ENCODE peak calls at places on chromosomes 13 and 19, in six cellular contexts. One of them, this sample, is unnamed.
A peak's percentile ranks its signal among the peaks of the same experiment; 100 is the strongest.

GRCh38 chr13:51524312-51524711 is 60.0 kb upstream of the WDFY2 start:
- DNase-seq in K562: no peak
- DNase-seq in HCT116: no peak
- DNase-seq in HepG2: peak; percentile 95
- DNase-seq in GM12878: no peak
- DNase-seq in H1: no peak
- DNase-seq in this sample: no peak

GRCh38 chr19:52007805-52008557 is at the start of gene ZNF615:
- DNase-seq in GM12878: peak; percentile 47
- DNase-seq in K562: peak; percentile 92
- DNase-seq in HCT116: peak; percentile 52
- DNase-seq in H1: peak; percentile 60
- DNase-seq in HepG2: peak; percentile 76
- DNase-seq in this sample: peak; percentile 87

GRCh38 chr19:2288743-2289713 is 7.1 kb upstream of the PEAK3 start:
- DNase-seq in HepG2: no peak
- DNase-seq in K562: no peak
- DNase-seq in GM12878: no peak
- DNase-seq in H1: no peak
- DNase-seq in HCT116: no peak
- DNase-seq in this sample: no peak

GRCh38 chr19:45455707-45456499 is 11.9 kb upstream of the FOSB start:
- DNase-seq in GM12878: no peak
- DNase-seq in HepG2: peak; percentile 89
- DNase-seq in K562: peak; percentile 93
- DNase-seq in H1: no peak
- DNase-seq in HCT116: peak; percentile 95
- DNase-seq in this sample: peak; percentile 78

GRCh38 chr13:27053902-27054595 is 117.6 kb downstream of the USP12 start:
- DNase-seq in H1: no peak
- DNase-seq in K562: no peak
- DNase-seq in HCT116: peak; percentile 41
- DNase-seq in HepG2: no peak
- DNase-seq in GM12878: no peak
- DNase-seq in this sample: no peak

GRCh38 chr13:77545626-77546412 is 10.3 kb downstream of the SCEL start:
- DNase-seq in HCT116: no peak
- DNase-seq in GM12878: no peak
- DNase-seq in K562: no peak
- DNase-seq in H1: no peak
- DNase-seq in HepG2: no peak
- DNase-seq in this sample: no peak

GRCh38 chr19:16892438-16892837 is 3.6 kb downstream of the F2RL3 start:
- DNase-seq in K562: no peak
- DNase-seq in GM12878: no peak
- DNase-seq in HCT116: no peak
- DNase-seq in HepG2: no peak
- DNase-seq in H1: no peak
- DNase-seq in this sample: no peak

GRCh38 chr19:16587031-16588023 is 15.1 kb upstream of the SLC35E1 start:
- DNase-seq in GM12878: peak; percentile 84
- DNase-seq in K562: no peak
- DNase-seq in HepG2: no peak
- DNase-seq in HCT116: no peak
- DNase-seq in H1: no peak
- DNase-seq in this sample: no peak

GRCh38 chr19:56712609-56713008 is 41.1 kb upstream of the ZNF835 start:
- DNase-seq in H1: no peak
- DNase-seq in K562: no peak
- DNase-seq in GM12878: no peak
- DNase-seq in HCT116: no peak
- DNase-seq in HepG2: no peak
- DNase-seq in this sample: peak; percentile 30

GRCh38 chr19:30609656-30610270 is 237.6 kb downstream of the ZNF536 start:
- DNase-seq in H1: no peak
- DNase-seq in HCT116: no peak
- DNase-seq in K562: no peak
- DNase-seq in GM12878: no peak
- DNase-seq in HepG2: no peak
- DNase-seq in this sample: no peak

GRCh38 chr13:62060570-62060969 is 644.9 kb upstream of the PCDH20 start:
- DNase-seq in K562: no peak
- DNase-seq in GM12878: no peak
- DNase-seq in H1: no peak
- DNase-seq in HepG2: no peak
- DNase-seq in HCT116: no peak
- DNase-seq in this sample: no peak

GRCh38 chr13:98525452-98525851 is 51.5 kb downstream of the STK24 start:
- DNase-seq in H1: no peak
- DNase-seq in HepG2: no peak
- DNase-seq in HCT116: no peak
- DNase-seq in K562: no peak
- DNase-seq in GM12878: no peak
- DNase-seq in this sample: no peak

GRCh38 chr19:53703361-53703760 is 71.6 kb downstream of the DPRX start:
- DNase-seq in H1: no peak
- DNase-seq in GM12878: no peak
- DNase-seq in K562: no peak
- DNase-seq in HCT116: no peak
- DNase-seq in HepG2: no peak
- DNase-seq in this sample: no peak

GRCh38 chr13:55013051-55013450 is 1984.4 kb downstream of the OLFM4 start:
- DNase-seq in HCT116: no peak
- DNase-seq in GM12878: no peak
- DNase-seq in K562: no peak
- DNase-seq in HepG2: no peak
- DNase-seq in H1: no peak
- DNase-seq in this sample: peak; percentile 5

GRCh38 chr19:7852851-7853759 is 21.1 kb downstream of the PRR36 start:
- DNase-seq in HepG2: peak; percentile 90
- DNase-seq in H1: no peak
- DNase-seq in GM12878: no peak
- DNase-seq in K562: peak; percentile 91
- DNase-seq in HCT116: peak; percentile 85
- DNase-seq in this sample: no peak

GRCh38 chr19:47430041-47430802 is 10.9 kb upstream of the MEIS3 start:
- DNase-seq in K562: no peak
- DNase-seq in GM12878: no peak
- DNase-seq in HepG2: no peak
- DNase-seq in H1: no peak
- DNase-seq in HCT116: no peak
- DNase-seq in this sample: no peak

GRCh38 chr19:15563325-15563794 is 51.7 kb upstream of the CYP4F8 start:
- DNase-seq in GM12878: no peak
- DNase-seq in H1: no peak
- DNase-seq in HCT116: no peak
- DNase-seq in K562: peak; percentile 71
- DNase-seq in HepG2: peak; percentile 68
- DNase-seq in this sample: no peak

GRCh38 chr19:18097993-18098890 is 664 bp downstream of the MAST3 start:
- DNase-seq in H1: no peak
- DNase-seq in K562: peak; percentile 27
- DNase-seq in HCT116: no peak
- DNase-seq in GM12878: no peak
- DNase-seq in HepG2: no peak
- DNase-seq in this sample: no peak
- TF ChIP-seq ZNF274 in H1: no peak
- TF ChIP-seq ZNF274 in K562: no peak
- TF ChIP-seq ZNF274 in HCT116: no peak
- TF ChIP-seq ZNF274 in GM12878: no peak
- TF ChIP-seq ZNF274 in HepG2: no peak
- TF ChIP-seq ZNF274 in this sample: no peak

GRCh38 chr13:40982772-40983171 is 36.3 kb downstream of the ELF1 start:
- DNase-seq in GM12878: peak; percentile 84
- DNase-seq in HCT116: no peak
- DNase-seq in K562: peak; percentile 74
- DNase-seq in HepG2: no peak
- DNase-seq in H1: no peak
- DNase-seq in this sample: no peak
- H3K4me1 ChIP-seq in GM12878: peaks cover 16% of the 10 kb centered on the region
- H3K4me1 ChIP-seq in HCT116: no peaks in the 10 kb centered on the region
- H3K4me1 ChIP-seq in K562: no peaks in the 10 kb centered on the region
- H3K4me1 ChIP-seq in HepG2: peaks cover 41% of the 10 kb centered on the region
- H3K4me1 ChIP-seq in H1: no peaks in the 10 kb centered on the region
- H3K4me1 ChIP-seq in this sample: no peaks in the 10 kb centered on the region

GRCh38 chr19:13083627-13084026 is 19.0 kb downstream of the LYL1 start:
- DNase-seq in HepG2: no peak
- DNase-seq in GM12878: no peak
- DNase-seq in H1: no peak
- DNase-seq in K562: no peak
- DNase-seq in HCT116: no peak
- DNase-seq in this sample: no peak

GRCh38 chr19:13087295-13087694 is 15.4 kb downstream of the LYL1 start:
- DNase-seq in K562: no peak
- DNase-seq in GM12878: no peak
- DNase-seq in H1: no peak
- DNase-seq in HepG2: no peak
- DNase-seq in HCT116: no peak
- DNase-seq in this sample: no peak

GRCh38 chr19:13087795-13088537 is 14.7 kb downstream of the LYL1 start:
- DNase-seq in H1: no peak
- DNase-seq in GM12878: no peak
- DNase-seq in HepG2: no peak
- DNase-seq in HCT116: no peak
- DNase-seq in K562: no peak
- DNase-seq in this sample: no peak

GRCh38 chr19:13085673-13086072 is 17.0 kb downstream of the LYL1 start:
- DNase-seq in GM12878: no peak
- DNase-seq in H1: no peak
- DNase-seq in HepG2: no peak
- DNase-seq in K562: peak; percentile 32
- DNase-seq in HCT116: no peak
- DNase-seq in this sample: no peak

GRCh38 chr19:13086341-13086740 is 16.3 kb downstream of the LYL1 start:
- DNase-seq in H1: no peak
- DNase-seq in HCT116: no peak
- DNase-seq in K562: no peak
- DNase-seq in HepG2: no peak
- DNase-seq in GM12878: no peak
- DNase-seq in this sample: no peak
- H3K9ac ChIP-seq in H1: no peak overlapping the region
- H3K9ac ChIP-seq in HCT116: no peak overlapping the region
- H3K9ac ChIP-seq in K562: no peak overlapping the region
- H3K9ac ChIP-seq in HepG2: no peak overlapping the region
- H3K9ac ChIP-seq in GM12878: no peak overlapping the region
- H3K9ac ChIP-seq in this sample: no peak overlapping the region

GRCh38 chr13:100827489-100828000 is 152.9 kb upstream of the TMTC4 start:
- DNase-seq in H1: no peak
- DNase-seq in HepG2: no peak
- DNase-seq in HCT116: no peak
- DNase-seq in K562: no peak
- DNase-seq in GM12878: no peak
- DNase-seq in this sample: no peak

GRCh38 chr13:100826441-100826840 is 151.8 kb upstream of the TMTC4 start:
- DNase-seq in GM12878: no peak
- DNase-seq in H1: no peak
- DNase-seq in HCT116: no peak
- DNase-seq in K562: no peak
- DNase-seq in HepG2: no peak
- DNase-seq in this sample: no peak

GRCh38 chr13:100828226-100828625 is 153.6 kb upstream of the TMTC4 start:
- DNase-seq in K562: no peak
- DNase-seq in GM12878: no peak
- DNase-seq in H1: peak; percentile 3
- DNase-seq in HepG2: peak; percentile 42
- DNase-seq in HCT116: no peak
- DNase-seq in this sample: peak; percentile 16

DNA sequence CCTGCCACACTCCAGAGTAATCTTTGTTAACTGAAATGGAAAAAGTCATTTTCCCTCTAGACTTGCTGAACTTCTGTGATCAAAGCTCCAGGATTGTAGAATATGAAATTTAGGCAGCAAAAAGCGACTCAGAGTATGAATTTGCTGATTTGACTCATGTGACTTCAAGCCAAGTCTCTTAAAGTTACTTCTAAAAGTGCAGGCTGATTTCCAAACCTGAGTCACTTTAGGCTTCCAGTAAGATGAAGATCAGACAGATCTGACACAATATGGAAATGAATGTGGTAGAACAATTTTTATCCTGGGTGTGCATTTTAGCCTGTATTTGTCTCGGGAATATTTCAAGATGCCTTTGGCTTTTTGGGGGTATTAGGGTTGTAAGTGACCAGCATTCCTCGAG is 151.0 kb upstream of the TMTC4 start:
- DNase-seq in K562: no peak
- DNase-seq in HCT116: no peak
- DNase-seq in GM12878: no peak
- DNase-seq in H1: no peak
- DNase-seq in HepG2: no peak
- DNase-seq in this sample: no peak
- TF ChIP-seq ZNF274 in K562: no peak
- TF ChIP-seq ZNF274 in HCT116: no peak
- TF ChIP-seq ZNF274 in GM12878: no peak
- TF ChIP-seq ZNF274 in H1: no peak
- TF ChIP-seq ZNF274 in HepG2: no peak
- TF ChIP-seq ZNF274 in this sample: no peak

DNA sequence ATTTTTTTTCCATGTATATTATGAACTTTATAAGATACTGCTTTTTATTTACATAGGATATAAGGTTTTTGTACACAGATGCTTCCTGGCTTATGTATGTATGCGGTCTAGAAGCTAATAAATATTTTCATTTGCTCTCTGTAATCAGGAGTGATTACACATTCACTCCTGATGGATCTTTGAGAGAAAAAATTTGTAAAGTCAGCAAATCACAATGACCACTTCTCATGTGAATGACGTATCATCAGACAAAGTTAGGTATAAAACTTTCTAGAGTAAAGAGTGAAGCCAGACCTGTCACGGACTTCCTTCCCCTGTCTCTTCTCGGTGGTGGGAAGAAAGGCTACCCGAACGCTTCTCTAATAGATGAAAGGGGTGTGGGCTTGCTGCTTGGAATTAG is 31.1 kb downstream of the DPY19L3 start:
- DNase-seq in K562: no peak
- DNase-seq in H1: no peak
- DNase-seq in HepG2: no peak
- DNase-seq in GM12878: no peak
- DNase-seq in HCT116: no peak
- DNase-seq in this sample: no peak
- H3K4me1 ChIP-seq in K562: no peaks in the 10 kb centered on the region
- H3K4me1 ChIP-seq in H1: no peaks in the 10 kb centered on the region
- H3K4me1 ChIP-seq in HepG2: no peaks in the 10 kb centered on the region
- H3K4me1 ChIP-seq in GM12878: no peaks in the 10 kb centered on the region
- H3K4me1 ChIP-seq in HCT116: no peaks in the 10 kb centered on the region
- H3K4me1 ChIP-seq in this sample: no peaks in the 10 kb centered on the region

DNA sequence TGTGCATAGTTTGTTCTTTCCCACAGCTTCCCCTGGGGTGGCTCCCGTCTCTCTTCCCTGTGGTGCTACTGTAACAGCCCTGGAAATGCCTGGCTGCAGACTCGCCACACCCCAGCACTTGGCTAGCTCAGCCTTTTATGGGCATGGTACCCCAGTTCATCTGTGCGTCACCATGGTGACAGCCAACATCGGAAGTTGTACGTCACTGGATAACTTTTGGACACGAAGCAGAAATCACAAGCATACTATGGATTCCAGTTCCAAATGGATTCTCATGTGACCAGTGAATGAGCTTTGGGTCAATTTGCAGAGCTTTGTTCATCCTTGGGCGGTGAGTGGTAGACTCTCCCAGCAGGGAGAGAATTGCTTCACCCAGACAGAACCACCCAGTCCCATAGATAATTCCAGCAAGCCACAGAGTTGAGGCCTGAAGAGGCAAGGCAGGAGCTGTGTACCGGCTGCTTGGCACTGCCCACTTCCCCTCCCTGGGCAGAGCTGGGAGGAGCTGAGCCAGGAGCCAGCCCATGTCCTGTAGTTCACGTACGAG is 54.4 kb downstream of the COL4A2 start:
- DNase-seq in K562: no peak
- DNase-seq in HCT116: no peak
- DNase-seq in HepG2: no peak
- DNase-seq in GM12878: no peak
- DNase-seq in H1: no peak
- DNase-seq in this sample: no peak
- H3K9ac ChIP-seq in K562: no peak overlapping the region
- H3K9ac ChIP-seq in HCT116: no peak overlapping the region
- H3K9ac ChIP-seq in HepG2: no peak overlapping the region
- H3K9ac ChIP-seq in GM12878: no peak overlapping the region
- H3K9ac ChIP-seq in H1: no peak overlapping the region
- H3K9ac ChIP-seq in this sample: no peak overlapping the region

This sample was measured in NT2/D1.